ENCODE peak calls at places on chromosome 3, in four cellular contexts. F is MCF 10A; E is central memory CD8-positive, alpha-beta T cell; L is stimulated activated CD8-positive, alpha-beta memory T cell treated with anti-CD3 and anti-CD28 coated beads, Interleukin-4, amount 100 ng/mL, for 24 hours. I is an unnamed sample.

GRCh38 chr3:13137808-13138565 is 64.8 kb upstream of the IQSEC1 start:
- DNase-seq in F (no peak), E (no peak), L (no peak), I (no peak)

GRCh38 chr3:45207471-45207870 is 18.6 kb downstream of the TMEM158 start:
- DNase-seq in L (no peak), F (no peak), E (no peak), I (no peak)

GRCh38 chr3:175941352-175941751 is 1082.2 kb downstream of the NAALADL2 start:
- DNase-seq in L (no peak), E (no peak), F (no peak), I (no peak)

GRCh38 chr3:162489853-162490252 is 993.2 kb downstream of the OTOL1 start:
- DNase-seq in L (no peak), E (no peak), F (no peak), I (no peak)

GRCh38 chr3:46943237-46944187 is 33.0 kb downstream of the CCDC12 start:
- DNase-seq in L (no peak), E (no peak), F (no peak), I (no peak)

GRCh38 chr3:21390136-21390535 is 360.9 kb downstream of the ZNF385D start:
- DNase-seq in F (no peak), E (no peak), L (no peak), I (no peak)

GRCh38 chr3:14805946-14806537 is 12.7 kb upstream of the FGD5 start:
- DNase-seq in E (no peak), L (no peak), F (no peak), I (no peak)

GRCh38 chr3:24490151-24490550 is 4.5 kb downstream of the THRB start:
- DNase-seq in E (no peak), F (peak), L (no peak), I (no peak)

GRCh38 chr3:150793641-150794040 is 30.7 kb upstream of the SIAH2 start:
- DNase-seq in F (no peak), E (no peak), L (no peak), I (no peak)

GRCh38 chr3:17424137-17424536 is 318.3 kb downstream of the TBC1D5 start:
- DNase-seq in L (no peak), F (no peak), E (no peak), I (no peak)

GRCh38 chr3:153357436-153357835 is 195.4 kb downstream of the RAP2B start:
- DNase-seq in E (no peak), F (no peak), L (no peak), I (no peak)

GRCh38 chr3:193732391-193732790 is 139.4 kb downstream of the OPA1 start:
- DNase-seq in L (no peak), F (peak), E (no peak), I (no peak)

GRCh38 chr3:151407928-151408327 is 23.4 kb upstream of the P2RY12 start:
- DNase-seq in L (no peak), E (no peak), F (no peak), I (no peak)

GRCh38 chr3:56785499-56785898 is 16.2 kb downstream of the ARHGEF3 start:
- DNase-seq in E (no peak), L (no peak), F (no peak), I (no peak)

GRCh38 chr3:112818289-112818688 is 28.4 kb downstream of the CD200R1L start:
- DNase-seq in E (no peak), F (peak), L (no peak), I (no peak)

GRCh38 chr3:19012846-19013245 is 135.5 kb upstream of the KCNH8 start:
- DNase-seq in E (no peak), F (no peak), L (no peak), I (no peak)

GRCh38 chr3:126782554-126782953 is 78.5 kb downstream of the CHCHD6 start:
- DNase-seq in F (peak), E (no peak), L (no peak), I (no peak)

GRCh38 chr3:145854486-145854885 is 306.5 kb downstream of the PLOD2 start:
- DNase-seq in L (no peak), E (no peak), F (no peak), I (no peak)

GRCh38 chr3:101719604-101720185 is 4.7 kb upstream of the CEP97 start:
- DNase-seq in F (peak), L (no peak), E (no peak), I (no peak)

GRCh38 chr3:43865887-43866528 is 175.3 kb downstream of the ABHD5 start:
- DNase-seq in F (no peak), L (no peak), E (no peak), I (peak)

GRCh38 chr3:35946121-35946856 is 307.0 kb downstream of the ARPP21 start:
- DNase-seq in E (no peak), F (peak), L (no peak), I (no peak)

I was measured in stimulated activated effector memory CD8-positive, alpha-beta T cell treated with anti-CD3 and anti-CD28 coated beads, Interleukin-12 subunit alpha, Interleukin-12 subunit beta, amount 100 ng/mL, for 72 hours.